ENCODE peak calls at places on chromosomes 3 and 15, in nine cellular contexts. O is BJ, P is epithelial cell of esophagus, S is fibroblast of lung, E is ascending aorta, W is dorsolateral prefrontal cortex, M is transverse colon, Z is neural progenitor cell, F is BE2C. T is an unnamed sample.

GRCh38 chr15:85704720-85705119 is 90.0 kb downstream of the KLHL25 start:
- DNase-seq in P (no peak), O (peak; percentile 52), Z (no peak), E (no peak), F (no peak), S (no peak), M (no peak), W (no peak), T (no peak)

GRCh38 chr3:12553921-12554391 is 2.9 kb upstream of the MKRN2 start:
- DNase-seq in P (peak; percentile 32), O (no peak), E (no peak), F (peak; percentile 38), M (peak; percentile 29), W (peak; percentile 38), Z (peak; percentile 24), S (peak; percentile 37), T (no peak)

GRCh38 chr3:102525624-102526023 is 90.8 kb downstream of the ZPLD1 start:
- DNase-seq in O (no peak), S (no peak), M (no peak), F (no peak), W (no peak), Z (no peak), P (no peak), E (no peak), T (no peak)

GRCh38 chr15:44808557-44808956 is 72.2 kb downstream of the TRIM69 start:
- DNase-seq in E (no peak), M (no peak), W (no peak), S (no peak), F (no peak), O (no peak), P (no peak), Z (no peak), T (no peak)

GRCh38 chr3:125121246-125122010 is 65.6 kb upstream of the HEG1 start:
- DNase-seq in E (no peak), S (no peak), W (no peak), M (no peak), P (no peak), Z (no peak), O (no peak), F (no peak), T (no peak)

GRCh38 chr3:181712505-181713299 is 977 bp downstream of the SOX2 start:
- DNase-seq in F (no peak), W (no peak), Z (peak; percentile 73), M (no peak), P (peak; percentile 68), O (no peak), S (no peak), E (no peak), T (no peak)

GRCh38 chr3:42213417-42213816 is 52.6 kb downstream of the CCK start:
- DNase-seq in M (peak; percentile 68), P (no peak), E (no peak), W (no peak), O (no peak), F (no peak), S (no peak), Z (no peak), T (no peak)

GRCh38 chr15:40793216-40793989 is 13.5 kb upstream of the ZFYVE19 start:
- DNase-seq in S (peak; percentile 91), M (peak; percentile 87), W (peak; percentile 17), Z (no peak), P (peak; percentile 97), E (no peak), O (peak; percentile 54), F (no peak), T (peak; percentile 99)

GRCh38 chr3:183428140-183429023 is at the start of gene MCF2L2:
- DNase-seq in E (no peak), F (peak; percentile 73), M (peak; percentile 56), Z (peak; percentile 87), P (peak; percentile 44), O (no peak), S (peak; percentile 41), W (peak; percentile 81), T (peak; percentile 40)

GRCh38 chr3:183427206-183428139 is 946 bp downstream of the MCF2L2 start:
- DNase-seq in M (no peak), W (no peak), F (peak; percentile 14), Z (peak; percentile 54), P (no peak), S (no peak), O (no peak), E (no peak), T (no peak)

GRCh38 chr3:183434503-183434902 is 6.1 kb upstream of the MCF2L2 start:
- DNase-seq in F (no peak), O (no peak), W (no peak), P (no peak), M (no peak), E (no peak), Z (no peak), S (no peak), T (no peak)

GRCh38 chr3:183434992-183435391 is 6.6 kb upstream of the MCF2L2 start:
- DNase-seq in S (no peak), P (no peak), E (no peak), M (no peak), F (no peak), Z (peak; percentile 53), O (no peak), W (no peak), T (no peak)

GRCh38 chr3:183430325-183430957 is 2.0 kb upstream of the MCF2L2 start:
- DNase-seq in S (no peak), M (no peak), E (no peak), Z (no peak), O (no peak), W (no peak), F (no peak), P (no peak), T (no peak)
- TF ChIP-seq CTCF in S (no peak), M (no peak), E (no peak), Z (no peak), O (no peak), W (no peak), F (no peak), P (no peak), T (no peak)

GRCh38 chr15:42508263-42508690 is 12.8 kb downstream of the SNAP23 start:
- DNase-seq in F (no peak), Z (no peak), P (no peak), E (no peak), W (no peak), O (no peak), S (peak; percentile 64), M (no peak), T (no peak)
- TF ChIP-seq CTCF in F (no peak), Z (no peak), P (no peak), E (no peak), W (no peak), O (no peak), S (no peak), M (no peak), T (no peak)

GRCh38 chr15:87609474-87609873 is 647.1 kb downstream of the NTRK3 start:
- DNase-seq in S (peak; percentile 96), M (no peak), W (no peak), O (peak; percentile 54), P (peak; percentile 45), Z (no peak), F (no peak), E (no peak), T (peak; percentile 75)

GRCh38 chr15:87609909-87610308 is 646.6 kb downstream of the NTRK3 start:
- DNase-seq in F (no peak), S (no peak), M (no peak), P (no peak), Z (no peak), O (no peak), W (no peak), E (no peak), T (no peak)

GRCh38 chr15:87608238-87609028 is 648.1 kb downstream of the NTRK3 start:
- DNase-seq in M (no peak), F (no peak), W (no peak), Z (no peak), P (no peak), E (no peak), O (no peak), S (no peak), T (no peak)

GRCh38 chr15:87599616-87600015 is 656.9 kb downstream of the NTRK3 start:
- DNase-seq in F (no peak), Z (no peak), E (no peak), O (no peak), P (no peak), M (no peak), W (no peak), S (peak; percentile 60), T (peak; percentile 47)

GRCh38 chr15:87604857-87605446 is 651.6 kb downstream of the NTRK3 start:
- DNase-seq in F (peak; percentile 42), E (no peak), O (no peak), P (peak; percentile 41), S (peak; percentile 17), M (no peak), Z (peak; percentile 65), W (no peak), T (peak; percentile 19)
- TF ChIP-seq CTCF in F (peak; percentile 73), E (peak; percentile 24), O (peak; percentile 13), P (peak; percentile 49), S (peak; percentile 45), M (peak; percentile 19), Z (peak; percentile 78), W (no peak), T (peak; percentile 60)

GRCh38 chr3:56254835-56255234 is 213.4 kb downstream of the ERC2 start:
- DNase-seq in E (no peak), O (no peak), S (no peak), P (peak; percentile 3), F (no peak), Z (no peak), M (no peak), W (no peak), T (peak; percentile 21)
- TF ChIP-seq CTCF in E (no peak), O (peak; percentile 49), S (peak; percentile 42), P (peak; percentile 21), F (no peak), Z (peak; percentile 38), M (peak; percentile 7), W (no peak), T (peak; percentile 36)

T was measured in MCF 10A.